ENCODE peak calls at places on chromosome 18, in five cellular contexts. One of them, this sample, is unnamed.

GRCh38 chr18:78624646-78625279 is 354.9 kb upstream of the SALL3 start:
- DNase-seq in tibial artery: no peak
- DNase-seq in HepG2: no peak
- DNase-seq in hepatocyte: no peak
- DNase-seq in IMR-90: no peak
- DNase-seq in this sample: no peak

GRCh38 chr18:63197246-63197791 is 122.2 kb downstream of the BCL2 start:
- DNase-seq in tibial artery: no peak
- DNase-seq in HepG2: no peak
- DNase-seq in hepatocyte: no peak
- DNase-seq in IMR-90: no peak
- DNase-seq in this sample: no peak

GRCh38 chr18:35572644-35573043 is 8.9 kb upstream of the GALNT1 start:
- DNase-seq in tibial artery: no peak
- DNase-seq in HepG2: no peak
- DNase-seq in hepatocyte: no peak
- DNase-seq in IMR-90: peak
- DNase-seq in this sample: peak

GRCh38 chr18:58505181-58505580 is 123.7 kb downstream of the ALPK2 start:
- DNase-seq in tibial artery: no peak
- DNase-seq in HepG2: no peak
- DNase-seq in hepatocyte: no peak
- DNase-seq in IMR-90: no peak
- DNase-seq in this sample: no peak

GRCh38 chr18:12336887-12337286 is 28.8 kb downstream of the TUBB6 start:
- DNase-seq in tibial artery: no peak
- DNase-seq in HepG2: peak
- DNase-seq in hepatocyte: peak
- DNase-seq in IMR-90: peak
- DNase-seq in this sample: no peak

GRCh38 chr18:38526922-38527321 is 961.3 kb upstream of the CELF4 start:
- DNase-seq in tibial artery: no peak
- DNase-seq in HepG2: no peak
- DNase-seq in hepatocyte: no peak
- DNase-seq in IMR-90: no peak
- DNase-seq in this sample: no peak

GRCh38 chr18:30971338-30971956 is 71.1 kb downstream of the DSC3 start:
- DNase-seq in tibial artery: no peak
- DNase-seq in HepG2: peak
- DNase-seq in hepatocyte: peak
- DNase-seq in IMR-90: peak
- DNase-seq in this sample: peak

GRCh38 chr18:5237083-5237722 is 40.1 kb upstream of the AKAIN1 start:
- DNase-seq in tibial artery: no peak
- DNase-seq in HepG2: peak
- DNase-seq in hepatocyte: no peak
- DNase-seq in IMR-90: peak
- DNase-seq in this sample: peak

GRCh38 chr18:44149706-44150105 is 531.0 kb upstream of the SETBP1 start:
- DNase-seq in tibial artery: no peak
- DNase-seq in HepG2: no peak
- DNase-seq in hepatocyte: peak
- DNase-seq in IMR-90: peak
- DNase-seq in this sample: peak

GRCh38 chr18:8333961-8334360 is 275.3 kb upstream of the RAB12 start:
- DNase-seq in tibial artery: no peak
- DNase-seq in HepG2: no peak
- DNase-seq in hepatocyte: no peak
- DNase-seq in IMR-90: no peak
- DNase-seq in this sample: no peak

GRCh38 chr18:62797329-62797728 is 82.0 kb downstream of the PHLPP1 start:
- DNase-seq in tibial artery: no peak
- DNase-seq in HepG2: no peak
- DNase-seq in hepatocyte: no peak
- DNase-seq in IMR-90: no peak
- DNase-seq in this sample: no peak

GRCh38 chr18:3995476-3996102 is 459.5 kb downstream of the DLGAP1 start:
- DNase-seq in tibial artery: peak
- DNase-seq in HepG2: peak
- DNase-seq in hepatocyte: peak
- DNase-seq in IMR-90: peak
- DNase-seq in this sample: peak

GRCh38 chr18:78390985-78391384 is 588.6 kb upstream of the SALL3 start:
- DNase-seq in tibial artery: no peak
- DNase-seq in HepG2: no peak
- DNase-seq in hepatocyte: no peak
- DNase-seq in IMR-90: no peak
- DNase-seq in this sample: no peak

GRCh38 chr18:8261651-8262091 is 347.6 kb upstream of the RAB12 start:
- DNase-seq in tibial artery: no peak
- DNase-seq in HepG2: no peak
- DNase-seq in hepatocyte: no peak
- DNase-seq in IMR-90: no peak
- DNase-seq in this sample: no peak

GRCh38 chr18:36199691-36200295 is 12.5 kb downstream of the MOCOS start:
- DNase-seq in tibial artery: no peak
- DNase-seq in HepG2: no peak
- DNase-seq in hepatocyte: no peak
- DNase-seq in IMR-90: no peak
- DNase-seq in this sample: no peak

GRCh38 chr18:79577451-79578395 is 101.9 kb upstream of the CTDP1 start:
- DNase-seq in tibial artery: no peak
- DNase-seq in HepG2: no peak
- DNase-seq in hepatocyte: no peak
- DNase-seq in IMR-90: peak
- DNase-seq in this sample: peak

GRCh38 chr18:31965331-31965970 is 22.5 kb upstream of the TRAPPC8 start:
- DNase-seq in tibial artery: no peak
- DNase-seq in HepG2: no peak
- DNase-seq in hepatocyte: no peak
- DNase-seq in IMR-90: no peak
- DNase-seq in this sample: no peak

GRCh38 chr18:12657048-12657848 is 659 bp downstream of the SPIRE1 start:
- DNase-seq in tibial artery: peak
- DNase-seq in HepG2: no peak
- DNase-seq in hepatocyte: peak
- DNase-seq in IMR-90: peak
- DNase-seq in this sample: peak

GRCh38 chr18:59696311-59697235 is 650 bp downstream of the CCBE1 start:
- DNase-seq in tibial artery: no peak
- DNase-seq in HepG2: no peak
- DNase-seq in hepatocyte: peak
- DNase-seq in IMR-90: peak
- DNase-seq in this sample: peak

GRCh38 chr18:38718365-38718901 is 1152.8 kb upstream of the CELF4 start:
- DNase-seq in tibial artery: no peak
- DNase-seq in HepG2: no peak
- DNase-seq in hepatocyte: no peak
- DNase-seq in IMR-90: no peak
- DNase-seq in this sample: no peak

GRCh38 chr18:51236225-51236624 is 38.7 kb upstream of the MEX3C start:
- DNase-seq in tibial artery: no peak
- DNase-seq in HepG2: peak
- DNase-seq in hepatocyte: peak
- DNase-seq in IMR-90: peak
- DNase-seq in this sample: peak

GRCh38 chr18:51498085-51498855 is 300.8 kb upstream of the MEX3C start:
- DNase-seq in tibial artery: no peak
- DNase-seq in HepG2: no peak
- DNase-seq in hepatocyte: no peak
- DNase-seq in IMR-90: no peak
- DNase-seq in this sample: no peak

GRCh38 chr18:63285332-63285731 is 34.2 kb downstream of the BCL2 start:
- DNase-seq in tibial artery: no peak
- DNase-seq in HepG2: no peak
- DNase-seq in hepatocyte: no peak
- DNase-seq in IMR-90: no peak
- DNase-seq in this sample: no peak

GRCh38 chr18:70069965-70070364 is 122.3 kb upstream of the CD226 start:
- DNase-seq in tibial artery: no peak
- DNase-seq in HepG2: no peak
- DNase-seq in hepatocyte: no peak
- DNase-seq in IMR-90: no peak
- DNase-seq in this sample: no peak

GRCh38 chr18:12703714-12704113 is 872 bp downstream of the PSMG2 start:
- DNase-seq in tibial artery: no peak
- DNase-seq in HepG2: no peak
- DNase-seq in hepatocyte: peak
- DNase-seq in IMR-90: peak
- DNase-seq in this sample: peak

GRCh38 chr18:75643083-75643482 is 215.6 kb upstream of the SMIM21 start:
- DNase-seq in tibial artery: no peak
- DNase-seq in HepG2: no peak
- DNase-seq in hepatocyte: no peak
- DNase-seq in IMR-90: no peak
- DNase-seq in this sample: no peak

GRCh38 chr18:75639468-75639831 is 211.9 kb upstream of the SMIM21 start:
- DNase-seq in tibial artery: no peak
- DNase-seq in HepG2: no peak
- DNase-seq in hepatocyte: no peak
- DNase-seq in IMR-90: no peak
- DNase-seq in this sample: no peak

GRCh38 chr18:75635096-75635495 is 207.6 kb upstream of the SMIM21 start:
- DNase-seq in tibial artery: no peak
- DNase-seq in HepG2: no peak
- DNase-seq in hepatocyte: no peak
- DNase-seq in IMR-90: no peak
- DNase-seq in this sample: no peak

GRCh38 chr18:75638597-75639467 is 211.3 kb upstream of the SMIM21 start:
- DNase-seq in tibial artery: no peak
- DNase-seq in HepG2: no peak
- DNase-seq in hepatocyte: peak
- DNase-seq in IMR-90: peak
- DNase-seq in this sample: peak

GRCh38 chr18:75638223-75638596 is 210.7 kb upstream of the SMIM21 start:
- DNase-seq in tibial artery: no peak
- DNase-seq in HepG2: no peak
- DNase-seq in hepatocyte: no peak
- DNase-seq in IMR-90: peak
- DNase-seq in this sample: peak
- H3K4me3 ChIP-seq in tibial artery: peak
- H3K4me3 ChIP-seq in HepG2: no peak
- H3K4me3 ChIP-seq in hepatocyte: no peak
- H3K4me3 ChIP-seq in IMR-90: peak
- H3K4me3 ChIP-seq in this sample: no peak

GRCh38 chr18:49677081-49677480 is 115.2 kb downstream of the LIPG start:
- DNase-seq in tibial artery: no peak
- DNase-seq in HepG2: no peak
- DNase-seq in hepatocyte: no peak
- DNase-seq in IMR-90: no peak
- DNase-seq in this sample: no peak

GRCh38 chr18:49678440-49678839 is 116.6 kb downstream of the LIPG start:
- DNase-seq in tibial artery: no peak
- DNase-seq in HepG2: no peak
- DNase-seq in hepatocyte: no peak
- DNase-seq in IMR-90: no peak
- DNase-seq in this sample: no peak

GRCh38 chr18:49673281-49673680 is 111.4 kb downstream of the LIPG start:
- DNase-seq in tibial artery: no peak
- DNase-seq in HepG2: no peak
- DNase-seq in hepatocyte: no peak
- DNase-seq in IMR-90: no peak
- DNase-seq in this sample: no peak

GRCh38 chr18:49681387-49681786 is 119.5 kb downstream of the LIPG start:
- DNase-seq in tibial artery: no peak
- DNase-seq in HepG2: peak
- DNase-seq in hepatocyte: no peak
- DNase-seq in IMR-90: no peak
- DNase-seq in this sample: no peak

GRCh38 chr18:49677762-49678398 is 116.0 kb downstream of the LIPG start:
- DNase-seq in tibial artery: no peak
- DNase-seq in HepG2: no peak
- DNase-seq in hepatocyte: no peak
- DNase-seq in IMR-90: no peak
- DNase-seq in this sample: no peak
- TF ChIP-seq CTCF in tibial artery: no peak
- TF ChIP-seq CTCF in HepG2: no peak
- TF ChIP-seq CTCF in hepatocyte: no peak
- TF ChIP-seq CTCF in IMR-90: no peak
- TF ChIP-seq CTCF in this sample: no peak

GRCh38 chr18:22166070-22166972 is 3.1 kb upstream of the GATA6 start:
- DNase-seq in tibial artery: peak
- DNase-seq in HepG2: no peak
- DNase-seq in hepatocyte: peak
- DNase-seq in IMR-90: no peak
- DNase-seq in this sample: peak
- H3K4me3 ChIP-seq in tibial artery: peak
- H3K4me3 ChIP-seq in HepG2: no peak
- H3K4me3 ChIP-seq in hepatocyte: peak
- H3K4me3 ChIP-seq in IMR-90: no peak
- H3K4me3 ChIP-seq in this sample: peak

GRCh38 chr18:28167835-28168349 is 9.0 kb downstream of the CDH2 start:
- DNase-seq in tibial artery: no peak
- DNase-seq in HepG2: peak
- DNase-seq in hepatocyte: no peak
- DNase-seq in IMR-90: no peak
- DNase-seq in this sample: no peak

GRCh38 chr18:28164772-28165483 is 12.0 kb downstream of the CDH2 start:
- DNase-seq in tibial artery: no peak
- DNase-seq in HepG2: no peak
- DNase-seq in hepatocyte: no peak
- DNase-seq in IMR-90: no peak
- DNase-seq in this sample: no peak

GRCh38 chr18:28171837-28172236 is 5.1 kb downstream of the CDH2 start:
- DNase-seq in tibial artery: no peak
- DNase-seq in HepG2: no peak
- DNase-seq in hepatocyte: no peak
- DNase-seq in IMR-90: no peak
- DNase-seq in this sample: no peak

GRCh38 chr18:28163201-28163778 is 13.6 kb downstream of the CDH2 start:
- DNase-seq in tibial artery: no peak
- DNase-seq in HepG2: no peak
- DNase-seq in hepatocyte: no peak
- DNase-seq in IMR-90: peak
- DNase-seq in this sample: peak

DNA sequence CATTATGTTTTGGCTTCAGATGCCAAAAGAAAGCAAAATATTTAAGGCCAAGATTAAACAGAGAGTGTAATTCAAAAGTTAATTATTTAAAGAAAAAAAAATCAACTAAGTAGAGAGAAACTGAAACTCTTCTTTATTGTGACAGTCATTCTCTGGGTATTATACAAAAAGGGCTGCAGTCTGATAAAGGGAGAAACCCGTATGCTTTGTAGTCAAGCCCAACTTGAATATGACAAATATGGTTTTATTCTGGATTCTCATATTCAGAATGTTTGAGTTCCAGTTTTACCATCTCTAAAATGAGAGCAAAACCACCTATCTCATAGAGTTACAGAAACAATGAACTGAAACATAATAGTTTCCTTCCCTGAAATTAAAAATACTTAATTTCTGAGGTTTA is 8.2 kb downstream of the CDH2 start:
- DNase-seq in tibial artery: no peak
- DNase-seq in HepG2: no peak
- DNase-seq in hepatocyte: no peak
- DNase-seq in IMR-90: no peak
- DNase-seq in this sample: no peak
- TF ChIP-seq CTCF in tibial artery: no peak
- TF ChIP-seq CTCF in HepG2: no peak
- TF ChIP-seq CTCF in hepatocyte: no peak
- TF ChIP-seq CTCF in IMR-90: no peak
- TF ChIP-seq CTCF in this sample: no peak

GRCh38 chr18:77044866-77045664 is 87.5 kb downstream of the MBP start:
- DNase-seq in tibial artery: no peak
- DNase-seq in HepG2: no peak
- DNase-seq in hepatocyte: no peak
- DNase-seq in IMR-90: no peak
- DNase-seq in this sample: no peak
- H3K4me3 ChIP-seq in tibial artery: no peak
- H3K4me3 ChIP-seq in HepG2: no peak
- H3K4me3 ChIP-seq in hepatocyte: no peak
- H3K4me3 ChIP-seq in IMR-90: no peak
- H3K4me3 ChIP-seq in this sample: no peak